ENCODE peak calls at places on chromosomes 12 and 14, in seven cellular contexts. Q is pancreas, X is cardiac muscle cell, M is tibial artery, B is astrocyte of the spinal cord, L is fibroblast of lung, S is body of pancreas. U is an unnamed sample.

GRCh38 chr14:75226755-75227544 is 50.5 kb upstream of the TMED10 start:
- DNase-seq in Q (no peak), X (no peak), M (no peak), B (no peak), L (no peak), S (no peak), U (no peak)

GRCh38 chr12:109626378-109627115 is 53.0 kb downstream of the MVK start:
- DNase-seq in Q (no peak), X (no peak), M (no peak), B (no peak), L (no peak), S (no peak), U (no peak)

GRCh38 chr14:56102901-56103409 is 15.3 kb upstream of the PELI2 start:
- DNase-seq in Q (no peak), X (no peak), M (no peak), B (no peak), L (peak; percentile 17), S (no peak), U (no peak)

GRCh38 chr12:62859203-62859799 is 75.6 kb downstream of the PPM1H start:
- DNase-seq in Q (no peak), X (no peak), M (no peak), B (no peak), L (no peak), S (no peak), U (no peak)

GRCh38 chr14:104506461-104507253 is 72.9 kb upstream of the C14orf180 start:
- DNase-seq in Q (no peak), X (no peak), M (no peak), B (no peak), L (no peak), S (no peak), U (no peak)

GRCh38 chr12:76942276-76942675 is 63.5 kb upstream of the CSRP2 start:
- DNase-seq in Q (no peak), X (no peak), M (no peak), B (peak; percentile 56), L (peak; percentile 70), S (no peak), U (no peak)

GRCh38 chr14:104423715-104424405 is 155.7 kb upstream of the C14orf180 start:
- DNase-seq in Q (peak; percentile 58), X (no peak), M (peak; percentile 61), B (no peak), L (no peak), S (no peak), U (no peak)

GRCh38 chr12:57775563-57776246 is 3.3 kb downstream of the EEF1AKMT3 start:
- DNase-seq in Q (no peak), X (no peak), M (no peak), B (no peak), L (no peak), S (no peak), U (no peak)

GRCh38 chr14:102501751-102502315 is 7.7 kb downstream of the ANKRD9 start:
- DNase-seq in Q (peak; percentile 19), X (no peak), M (no peak), B (no peak), L (no peak), S (no peak), U (no peak)

GRCh38 chr12:105444809-105445102 is 114.3 kb downstream of the C12orf75 start:
- DNase-seq in Q (no peak), X (no peak), M (no peak), B (no peak), L (peak; percentile 61), S (no peak), U (no peak)

GRCh38 chr12:48811454-48812090 is 6.7 kb upstream of the CACNB3 start:
- DNase-seq in Q (no peak), X (no peak), M (no peak), B (no peak), L (no peak), S (no peak), U (no peak)

GRCh38 chr12:47867496-47867941 is 37.3 kb downstream of the VDR start:
- DNase-seq in Q (no peak), X (no peak), M (no peak), B (peak; percentile 90), L (peak; percentile 87), S (no peak), U (no peak)

GRCh38 chr12:115223322-115223721 is 539.3 kb upstream of the TBX3 start:
- DNase-seq in Q (no peak), X (no peak), M (no peak), B (peak; percentile 79), L (peak; percentile 84), S (no peak), U (no peak)

GRCh38 chr12:108784270-108784669 is 53.0 kb upstream of the CORO1C start:
- DNase-seq in Q (no peak), X (peak; percentile 37), M (no peak), B (peak; percentile 39), L (no peak), S (no peak), U (peak; percentile 7)

GRCh38 chr12:88223519-88223918 is 81.4 kb downstream of the TMTC3 start:
- DNase-seq in Q (no peak), X (no peak), M (no peak), B (no peak), L (no peak), S (no peak), U (no peak)

GRCh38 chr12:64621257-64621942 is 11.1 kb downstream of the RASSF3 start:
- DNase-seq in Q (no peak), X (no peak), M (peak; percentile 76), B (peak; percentile 38), L (peak; percentile 58), S (no peak), U (no peak)

GRCh38 chr14:31880935-31881334 is 196.2 kb upstream of the ARHGAP5 start:
- DNase-seq in Q (no peak), X (peak; percentile 14), M (no peak), B (peak; percentile 91), L (peak; percentile 97), S (peak; percentile 14), U (no peak)

GRCh38 chr12:19997996-19998395 is 370.3 kb upstream of the PDE3A start:
- DNase-seq in Q (no peak), X (no peak), M (no peak), B (no peak), L (no peak), S (no peak), U (no peak)

GRCh38 chr12:19992311-19992710 is 376.0 kb upstream of the PDE3A start:
- DNase-seq in Q (no peak), X (no peak), M (no peak), B (no peak), L (no peak), S (no peak), U (no peak)

GRCh38 chr12:19998968-19999792 is 369.2 kb upstream of the PDE3A start:
- DNase-seq in Q (no peak), X (no peak), M (no peak), B (no peak), L (no peak), S (no peak), U (no peak)

GRCh38 chr12:19999793-20000138 is 368.6 kb upstream of the PDE3A start:
- DNase-seq in Q (no peak), X (no peak), M (no peak), B (no peak), L (no peak), S (no peak), U (no peak)

DNA sequence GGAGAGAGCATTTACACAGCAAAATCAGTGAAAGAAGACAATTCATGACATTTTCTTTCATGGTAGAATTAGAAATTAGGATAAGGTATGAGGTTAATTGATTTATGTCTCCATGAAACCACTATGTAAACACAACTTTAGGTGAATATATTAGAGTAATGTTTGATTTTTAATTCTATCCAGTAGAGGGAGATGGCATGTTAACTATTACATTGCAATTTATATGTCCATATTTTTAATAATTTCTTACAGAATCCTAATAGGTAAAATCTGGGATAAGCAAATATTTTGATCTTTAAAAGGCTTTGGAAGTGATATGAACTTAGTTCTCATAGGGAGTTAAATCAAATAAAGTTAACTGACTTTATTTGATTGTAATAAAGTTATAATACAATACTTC is 373.4 kb upstream of the PDE3A start:
- DNase-seq in Q (no peak), X (no peak), M (no peak), B (peak; percentile 24), L (no peak), S (no peak), U (no peak)
- TF ChIP-seq CTCF in Q (no peak), X (peak; percentile 35), M (no peak), B (no peak), L (peak; percentile 16), S (no peak), U (peak; percentile 21)

GRCh38 chr12:21941522-21942376 is 523 bp upstream of the ABCC9 start:
- DNase-seq in Q (peak; percentile 82), X (peak; percentile 64), M (peak; percentile 77), B (peak; percentile 39), L (peak; percentile 51), S (peak; percentile 68), U (no peak)

GRCh38 chr12:21940549-21940948 is 677 bp downstream of the ABCC9 start:
- DNase-seq in Q (no peak), X (peak; percentile 0), M (no peak), B (no peak), L (no peak), S (no peak), U (no peak)

GRCh38 chr12:21939435-21939834 is 1.8 kb downstream of the ABCC9 start:
- DNase-seq in Q (no peak), X (no peak), M (no peak), B (no peak), L (no peak), S (peak; percentile 11), U (no peak)

GRCh38 chr12:21942377-21942703 is 1.1 kb upstream of the ABCC9 start:
- DNase-seq in Q (no peak), X (no peak), M (no peak), B (no peak), L (no peak), S (no peak), U (no peak)

GRCh38 chr12:21940972-21941521 is at the start of gene ABCC9:
- DNase-seq in Q (peak; percentile 75), X (peak; percentile 60), M (peak; percentile 74), B (no peak), L (peak; percentile 38), S (peak; percentile 60), U (no peak)
- H3K4me3 ChIP-seq in Q (peak within 1 kb of the TSS; percentile 5), X (peak within 1 kb of the TSS; percentile 43), M (peak within 1 kb of the TSS; percentile 57), B (peak within 1 kb of the TSS; percentile 48), L (peak within 1 kb of the TSS; percentile 76), S (peak within 1 kb of the TSS; percentile 27), U (no peak within 1 kb of the TSS)

GRCh38 chr12:130752692-130753230 is 36.7 kb upstream of the RIMBP2 start:
- DNase-seq in Q (no peak), X (peak; percentile 36), M (no peak), B (no peak), L (no peak), S (no peak), U (no peak)
- TF ChIP-seq CTCF in Q (no peak), X (no peak), M (no peak), B (no peak), L (no peak), S (no peak), U (no peak)

GRCh38 chr14:71996615-71997014 is 64.4 kb downstream of the RGS6 start:
- DNase-seq in Q (no peak), X (no peak), M (no peak), B (no peak), L (no peak), S (no peak), U (no peak)

GRCh38 chr14:71995741-71996140 is 63.5 kb downstream of the RGS6 start:
- DNase-seq in Q (no peak), X (no peak), M (no peak), B (no peak), L (no peak), S (no peak), U (no peak)

DNA sequence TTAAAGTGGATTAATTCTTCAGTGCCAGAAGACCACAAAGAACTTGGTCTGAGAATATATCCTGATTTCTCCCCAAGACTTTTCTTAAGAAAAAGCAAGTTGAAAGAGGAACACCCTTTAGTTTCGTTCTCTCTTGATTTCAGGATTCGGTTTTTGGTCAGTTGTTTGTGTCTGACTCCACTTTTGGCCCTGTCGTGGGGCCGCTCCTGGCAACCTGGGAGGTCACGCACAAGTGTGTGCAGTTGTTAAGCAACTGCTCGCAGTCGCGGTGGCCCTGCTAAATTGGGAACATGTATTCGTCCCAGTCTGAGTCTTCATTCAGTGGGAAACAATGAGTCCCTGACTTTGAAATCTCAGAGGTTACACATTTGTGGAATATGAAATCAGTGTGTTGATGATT is 68.7 kb downstream of the RGS6 start:
- DNase-seq in Q (no peak), X (no peak), M (peak; percentile 85), B (no peak), L (no peak), S (no peak), U (no peak)
- H3K4me3 ChIP-seq in Q (no peak overlapping the region), X (no peak overlapping the region), M (peak overlapping the region; percentile 14), B (no peak overlapping the region), L (no peak overlapping the region), S (no peak overlapping the region), U (no peak overlapping the region)

U was measured in LNCaP clone FGC.